ENCODE peak calls at places on chromosomes 7 and 10, in eight cellular contexts. R is neural crest cell; E is CD8-positive, alpha-beta memory T cell; K is activated naive CD4-positive, alpha-beta T cell treated with anti-CD3 and anti-CD28 coated beads, Interleukin-2, amount 10 ng/mL, durations not matched to agents 7 days and 5 days; M is HCEC 1CT; H is fibroblast of lung; P is brain pericyte; U is astrocyte. Z is an unnamed sample.

GRCh38 chr7:90698616-90699015 is 102.5 kb downstream of the CDK14 start:
- DNase-seq in M (no peak), U (no peak), H (no peak), K (no peak), P (no peak), R (no peak), E (no peak), Z (no peak)

GRCh38 chr7:121385056-121385799 is 10.9 kb downstream of the FAM3C start:
- DNase-seq in K (no peak), R (no peak), P (no peak), U (no peak), H (no peak), E (no peak), M (no peak), Z (no peak)

GRCh38 chr7:69526570-69526969 is 71.7 kb upstream of the AUTS2 start:
- DNase-seq in M (no peak), U (no peak), K (no peak), E (no peak), R (no peak), H (no peak), P (no peak), Z (no peak)

GRCh38 chr10:73239908-73240307 is 7.1 kb downstream of the DNAJC9 start:
- DNase-seq in H (no peak), P (no peak), K (no peak), R (no peak), U (no peak), E (no peak), M (no peak), Z (no peak)

GRCh38 chr7:128891110-128891941 is 19.2 kb downstream of the KCP start:
- DNase-seq in K (peak), U (no peak), M (no peak), H (no peak), P (no peak), R (no peak), E (no peak), Z (no peak)

GRCh38 chr7:129665013-129665401 is 53.5 kb downstream of the NRF1 start:
- DNase-seq in U (peak), E (no peak), P (peak), R (no peak), M (peak), H (peak), K (no peak), Z (no peak)

GRCh38 chr7:30434140-30434799 is 44.3 kb downstream of the NOD1 start:
- DNase-seq in U (no peak), K (no peak), P (no peak), M (no peak), H (no peak), E (no peak), R (no peak), Z (no peak)

GRCh38 chr10:127426746-127427145 is 122.4 kb upstream of the NPS start:
- DNase-seq in E (no peak), K (no peak), H (no peak), R (no peak), M (no peak), U (no peak), P (no peak), Z (no peak)

GRCh38 chr7:92159-92767 is 100.1 kb upstream of the FAM20C start:
- DNase-seq in H (no peak), U (no peak), R (no peak), M (no peak), K (no peak), P (no peak), E (no peak), Z (no peak)

GRCh38 chr7:154781369-154782303 is 221.3 kb downstream of the PAXIP1 start:
- DNase-seq in E (no peak), H (no peak), K (no peak), M (no peak), P (no peak), U (no peak), R (no peak), Z (no peak)

Z was measured in ureter.